ENCODE peak calls at places on chromosomes 2 and 18, in six cellular contexts. S is aorta; O is ovary; Q is CD8-positive, alpha-beta memory T cell; Z is AG04450; V is GM06990. N is an unnamed sample.

GRCh38 chr2:197873293-197873701 is 68.9 kb downstream of the PLCL1 start:
- DNase-seq in S (no peak), Q (no peak), O (no peak), Z (peak), V (no peak), N (no peak)

GRCh38 chr2:112811841-112812306 is 24.7 kb downstream of the IL1B start:
- DNase-seq in O (no peak), S (no peak), Q (no peak), Z (peak), V (no peak), N (peak)

GRCh38 chr2:46827274-46827930 is 88.2 kb downstream of the MCFD2 start:
- DNase-seq in Z (no peak), O (no peak), Q (no peak), S (no peak), V (no peak), N (no peak)

GRCh38 chr2:210593166-210593565 is 36.8 kb downstream of the CPS1 start:
- DNase-seq in S (no peak), V (no peak), Q (no peak), O (no peak), Z (no peak), N (no peak)

GRCh38 chr2:128727914-128728313 is 409.2 kb upstream of the HS6ST1 start:
- DNase-seq in Z (peak), Q (no peak), S (no peak), V (no peak), O (peak), N (peak)

GRCh38 chr2:43851026-43851980 is 12.5 kb downstream of the ABCG8 start:
- DNase-seq in Q (no peak), Z (no peak), V (no peak), S (no peak), O (no peak), N (no peak)

GRCh38 chr18:56492136-56492535 is 146.3 kb downstream of the TXNL1 start:
- DNase-seq in Z (no peak), Q (no peak), O (no peak), V (no peak), S (no peak), N (no peak)

GRCh38 chr2:71456617-71457016 is 3.3 kb downstream of the DYSF start:
- DNase-seq in Z (no peak), V (no peak), S (no peak), O (no peak), Q (no peak), N (no peak)

GRCh38 chr18:44737623-44738022 is 56.9 kb downstream of the SETBP1 start:
- DNase-seq in O (peak), V (no peak), Q (no peak), Z (no peak), S (no peak), N (no peak)

GRCh38 chr18:2213905-2214304 is 357.4 kb downstream of the METTL4 start:
- DNase-seq in O (no peak), Q (no peak), Z (no peak), S (no peak), V (no peak), N (no peak)

GRCh38 chr2:9668686-9669338 is 38.0 kb upstream of the YWHAQ start:
- DNase-seq in O (no peak), Q (no peak), Z (peak), S (no peak), V (no peak), N (no peak)

GRCh38 chr18:48827321-48828200 is 123.2 kb downstream of the SMAD7 start:
- DNase-seq in V (no peak), S (peak), Z (no peak), Q (no peak), O (no peak), N (no peak)

GRCh38 chr2:200378652-200379290 is 72.3 kb downstream of the SPATS2L start:
- DNase-seq in Z (no peak), S (no peak), Q (no peak), O (no peak), V (no peak), N (no peak)

GRCh38 chr2:6784299-6784698 is 81.4 kb downstream of the CMPK2 start:
- DNase-seq in O (no peak), S (no peak), Z (no peak), Q (no peak), V (no peak), N (no peak)

GRCh38 chr2:145760781-145761649 is 1241.1 kb upstream of the ZEB2 start:
- DNase-seq in Z (peak), V (no peak), O (no peak), Q (no peak), S (no peak), N (no peak)

GRCh38 chr18:4096501-4096900 is 358.6 kb downstream of the DLGAP1 start:
- DNase-seq in Q (no peak), Z (no peak), S (no peak), V (no peak), O (no peak), N (no peak)

GRCh38 chr2:171958475-171958874 is 36.2 kb downstream of the HAT1 start:
- DNase-seq in Z (peak), S (no peak), Q (no peak), O (no peak), V (no peak), N (no peak)

GRCh38 chr2:222518570-222519381 is 94.4 kb downstream of the SGPP2 start:
- DNase-seq in S (no peak), V (no peak), O (no peak), Z (no peak), Q (no peak), N (no peak)

GRCh38 chr2:143121957-143122356 is 7.3 kb upstream of the ARHGAP15 start:
- DNase-seq in Z (no peak), V (no peak), S (no peak), O (no peak), Q (no peak), N (no peak)

GRCh38 chr2:220365023-220365422 is 737.6 kb downstream of the SLC4A3 start:
- DNase-seq in O (no peak), S (no peak), V (no peak), Z (no peak), Q (no peak), N (no peak)

GRCh38 chr18:67104700-67105284 is 411.7 kb downstream of the DSEL start:
- DNase-seq in Z (peak), V (no peak), O (peak), Q (no peak), S (peak), N (peak)

GRCh38 chr2:44244135-44244871 is 31.0 kb upstream of the SLC3A1 start:
- DNase-seq in O (peak), Q (peak), S (no peak), V (no peak), Z (peak), N (peak)

GRCh38 chr2:215537621-215538020 is 101.8 kb upstream of the FN1 start:
- DNase-seq in Z (peak), Q (no peak), S (no peak), V (no peak), O (no peak), N (no peak)

GRCh38 chr2:215540646-215541045 is 104.8 kb upstream of the FN1 start:
- DNase-seq in S (no peak), V (no peak), Z (peak), O (no peak), Q (no peak), N (no peak)

DNA sequence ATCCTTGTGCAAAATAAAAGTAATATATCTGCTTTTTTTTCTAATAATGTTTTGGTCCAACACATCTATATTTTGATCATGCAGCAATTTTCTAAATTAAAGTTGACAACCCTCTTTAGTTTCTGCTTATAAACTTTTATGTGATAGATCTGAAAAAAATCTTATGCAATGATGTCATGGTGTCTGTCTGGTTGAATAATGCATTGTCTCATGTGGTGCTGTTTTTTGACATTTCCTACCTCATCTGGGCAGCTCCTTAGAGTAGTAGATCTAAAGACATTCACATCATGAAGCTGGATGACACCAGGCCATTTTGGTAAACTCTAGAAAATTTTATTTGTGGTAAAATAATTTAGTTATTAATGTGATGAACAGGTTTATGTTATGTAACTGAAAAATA is 106.8 kb upstream of the FN1 start:
- DNase-seq in Z (no peak), V (no peak), S (no peak), Q (no peak), O (no peak), N (no peak)
- H3K4me3 ChIP-seq in Z (no peak), V (no peak), S (no peak), Q (no peak), O (no peak), N (no peak)

GRCh38 chr18:13447621-13448020 is 229.1 kb downstream of the LDLRAD4 start:
- DNase-seq in O (no peak), Q (no peak), S (peak), Z (no peak), V (no peak), N (no peak)
- H3K4me3 ChIP-seq in O (no peak), Q (no peak), S (no peak), Z (no peak), V (no peak), N (no peak)

GRCh38 chr2:232061265-232061664 is 99.8 kb downstream of the DIS3L2 start:
- DNase-seq in S (no peak), Q (no peak), Z (no peak), O (no peak), V (no peak), N (no peak)
- H3K4me3 ChIP-seq in S (no peak), Q (no peak), Z (no peak), O (no peak), V (no peak), N (no peak)

DNA sequence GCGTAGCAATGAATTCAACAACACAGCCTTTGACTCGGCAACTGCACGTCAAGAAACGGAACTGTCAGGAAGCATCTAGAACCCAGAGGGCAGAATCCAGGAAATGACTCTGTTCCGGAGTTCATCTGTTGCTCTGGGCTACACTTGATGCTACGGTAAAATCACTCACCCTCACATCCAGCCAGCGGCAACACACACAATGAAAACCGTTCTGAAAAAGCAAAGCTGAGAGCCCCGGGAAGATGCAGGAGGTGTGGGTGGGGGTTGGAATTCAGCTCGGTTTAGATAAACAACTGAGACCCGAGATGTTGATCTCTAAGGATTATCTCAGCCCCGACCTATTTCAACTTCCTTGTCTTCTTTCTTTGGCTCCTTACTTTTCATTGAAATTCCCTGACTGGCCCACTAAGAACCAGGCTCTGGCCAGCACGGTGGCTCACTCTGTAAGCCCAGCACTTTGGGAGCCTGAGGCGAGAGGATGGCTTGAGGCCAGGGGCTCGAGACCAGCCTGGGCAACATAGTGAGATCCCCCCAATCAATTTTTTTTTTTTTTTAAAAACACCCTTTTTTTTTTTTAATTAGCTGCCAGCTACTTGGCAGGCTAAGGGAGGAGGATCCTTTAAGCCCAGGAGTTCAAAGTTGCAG is 13.3 kb upstream of the RAB17 start:
- DNase-seq in S (no peak), V (no peak), O (no peak), Z (peak), Q (peak), N (peak)
- H3K4me3 ChIP-seq in S (no peak), V (no peak), O (no peak), Z (no peak), Q (peak), N (no peak)

N was measured in GM12865.